ENCODE peak calls at places on chromosomes 11 and 22, in seven cellular contexts. K is OCI-LY7, O is thyroid gland, S is K562, W is IMR-90, I is H9, P is uterus. B is an unnamed sample. For H3K4me1, the result is how much of the 10 kb centered on the place peaks cover.

GRCh38 chr11:14189874-14190273 is 169.1 kb downstream of the RRAS2 start:
- DNase-seq in O (peak), K (no peak), S (no peak), I (no peak), P (peak), W (no peak), B (peak)

GRCh38 chr11:112016765-112017356 is 8.3 kb upstream of the DLAT start:
- DNase-seq in S (no peak), K (no peak), O (no peak), W (peak), P (no peak), I (no peak), B (no peak)

GRCh38 chr11:125410091-125410490 is 86.0 kb downstream of the FEZ1 start:
- DNase-seq in W (no peak), O (no peak), K (no peak), S (no peak), I (peak), P (no peak), B (no peak)

GRCh38 chr11:6647282-6647679 is 8.3 kb downstream of the DCHS1 start:
- DNase-seq in K (no peak), I (no peak), S (no peak), O (no peak), P (peak), W (peak), B (no peak)

GRCh38 chr11:2770556-2771301 is 70.9 kb upstream of the KCNQ1OT1 start:
- DNase-seq in O (no peak), W (no peak), I (peak), P (no peak), K (no peak), S (no peak), B (peak)

GRCh38 chr11:117010808-117011540 is 87.3 kb downstream of the SIK3 start:
- DNase-seq in W (peak), K (no peak), S (no peak), O (no peak), I (no peak), P (peak), B (no peak)

GRCh38 chr22:37741312-37741795 is 44.5 kb downstream of the TRIOBP start:
- DNase-seq in P (peak), K (no peak), S (no peak), O (peak), I (no peak), W (peak), B (peak)

GRCh38 chr11:129992161-129992944 is 10.3 kb downstream of the PRDM10 start:
- DNase-seq in S (peak), I (peak), W (peak), P (peak), K (peak), O (peak), B (no peak)

GRCh38 chr11:93741882-93742226 is 382 bp downstream of the C11orf54 start:
- DNase-seq in W (peak), O (peak), P (peak), I (no peak), K (no peak), S (peak), B (no peak)

GRCh38 chr22:44099696-44100095 is 75.6 kb downstream of the PARVB start:
- DNase-seq in O (no peak), P (no peak), K (no peak), W (no peak), I (no peak), S (no peak), B (no peak)

GRCh38 chr22:28208036-28208435 is 289.0 kb upstream of the PITPNB start:
- DNase-seq in S (no peak), P (no peak), I (no peak), O (no peak), W (no peak), K (no peak), B (no peak)

GRCh38 chr11:5865826-5866225 is 8.3 kb upstream of the OR52E8 start:
- DNase-seq in K (no peak), S (no peak), W (no peak), I (no peak), O (no peak), P (no peak), B (no peak)

GRCh38 chr22:24271406-24271760 is 752 bp downstream of the SPECC1L start:
- DNase-seq in W (peak), P (no peak), O (peak), K (no peak), I (no peak), S (no peak), B (no peak)

GRCh38 chr11:82826526-82826925 is 73.7 kb downstream of the PRCP start:
- DNase-seq in I (no peak), P (no peak), K (no peak), W (no peak), S (no peak), O (no peak), B (no peak)

GRCh38 chr11:111206472-111206871 is 39.1 kb upstream of the POU2AF2 start:
- DNase-seq in S (no peak), I (no peak), K (no peak), W (peak), P (no peak), O (no peak), B (no peak)

GRCh38 chr11:48182860-48183526 is 33.6 kb upstream of the OR4B1 start:
- DNase-seq in I (no peak), P (no peak), O (no peak), S (no peak), K (no peak), W (no peak), B (no peak)

GRCh38 chr22:25110846-25111578 is 88.6 kb upstream of the CRYBB3 start:
- DNase-seq in W (peak), S (peak), P (peak), I (peak), K (no peak), O (peak), B (peak)

GRCh38 chr11:34586655-34587281 is 34.1 kb upstream of the EHF start:
- DNase-seq in P (no peak), S (no peak), W (no peak), K (no peak), O (no peak), I (no peak), B (no peak)

GRCh38 chr11:62689421-62690183 is at the start of gene LRRN4CL:
- DNase-seq in P (peak), O (no peak), I (no peak), S (no peak), K (no peak), W (peak), B (peak)

GRCh38 chr11:8081591-8082021 is 595 bp downstream of the TUB start:
- DNase-seq in S (no peak), K (no peak), I (no peak), W (peak), P (no peak), O (peak), B (no peak)

GRCh38 chr22:37601540-37602442 is 6.8 kb upstream of the GGA1 start:
- DNase-seq in S (peak), W (peak), K (peak), O (peak), I (peak), P (no peak), B (no peak)

GRCh38 chr22:36352775-36353507 is 34.8 kb downstream of the MYH9 start:
- DNase-seq in K (no peak), I (no peak), P (no peak), S (no peak), O (no peak), W (peak), B (peak)

GRCh38 chr11:62400760-62401159 is 18.1 kb upstream of the SCGB1A1 start:
- DNase-seq in W (peak), O (peak), S (peak), K (no peak), P (peak), I (no peak), B (peak)

GRCh38 chr11:798093-798713 is at the start of gene SLC25A22:
- DNase-seq in I (peak), P (peak), O (peak), K (peak), S (peak), W (peak), B (no peak)

GRCh38 chr11:17839450-17839849 is 104.9 kb downstream of the KCNC1 start:
- DNase-seq in K (no peak), W (no peak), P (no peak), I (no peak), O (no peak), S (no peak), B (no peak)

GRCh38 chr11:45777127-45777969 is 27.6 kb upstream of the SLC35C1 start:
- DNase-seq in K (no peak), P (no peak), I (no peak), W (no peak), S (no peak), O (no peak), B (no peak)

GRCh38 chr11:526192-526591 is 9.2 kb downstream of the HRAS start:
- DNase-seq in I (no peak), S (no peak), K (no peak), P (no peak), O (no peak), W (no peak), B (no peak)

GRCh38 chr11:494761-495536 is 12.1 kb downstream of the RNH1 start:
- DNase-seq in W (no peak), I (no peak), K (no peak), S (no peak), O (no peak), P (no peak), B (no peak)

GRCh38 chr11:78465169-78465942 is 47.7 kb upstream of the GAB2 start:
- DNase-seq in P (no peak), K (peak), O (no peak), W (no peak), S (no peak), I (no peak), B (no peak)

GRCh38 chr11:57312511-57313021 is 12.2 kb downstream of the TNKS1BP1 start:
- DNase-seq in K (no peak), P (no peak), S (no peak), I (no peak), O (no peak), W (no peak), B (no peak)
- H3K4me1 ChIP-seq in K (under half), P (under half), S (under half), I (under half), O (half or more), W (half or more), B (half or more)

GRCh38 chr11:33575311-33575710 is 125.3 kb downstream of the C11orf91 start:
- DNase-seq in P (no peak), S (no peak), I (no peak), W (no peak), K (peak), O (no peak), B (no peak)

GRCh38 chr11:33579101-33579500 is 121.5 kb downstream of the C11orf91 start:
- DNase-seq in P (no peak), S (no peak), W (no peak), K (no peak), O (no peak), I (no peak), B (no peak)

DNA sequence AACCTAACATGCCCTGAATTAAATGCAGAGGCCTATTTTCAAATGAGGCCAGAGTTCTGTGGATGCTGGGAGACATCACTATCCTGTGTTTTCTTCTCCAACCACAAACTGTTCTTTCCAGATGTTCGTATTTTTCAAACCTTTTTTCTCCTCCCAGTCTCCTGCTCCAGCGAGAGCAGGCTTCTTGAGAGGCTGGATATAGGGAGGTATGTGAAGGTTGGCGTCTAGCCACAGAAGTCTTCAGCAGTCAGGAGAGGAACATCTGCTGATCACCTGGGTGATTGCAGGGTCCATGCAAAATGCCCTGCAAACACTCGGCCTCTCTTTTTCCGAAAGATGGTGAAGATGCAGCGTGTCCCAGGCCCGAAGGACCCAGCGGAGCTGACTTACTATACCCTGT is 126.3 kb downstream of the C11orf91 start:
- DNase-seq in K (no peak), O (no peak), P (no peak), S (no peak), W (no peak), I (no peak), B (no peak)
- H3K27ac ChIP-seq in K (no peak), O (no peak), P (no peak), S (no peak), W (no peak), I (no peak), B (no peak)

GRCh38 chr11:81449588-81450155 is 1284.0 kb downstream of the FAM181B start:
- DNase-seq in I (no peak), S (no peak), K (no peak), W (no peak), P (no peak), O (no peak), B (no peak)

GRCh38 chr11:81444306-81444705 is 1289.4 kb downstream of the FAM181B start:
- DNase-seq in O (no peak), S (no peak), P (no peak), W (no peak), I (no peak), K (no peak), B (no peak)
- TF ChIP-seq CTCF in O (no peak), S (no peak), P (no peak), W (no peak), I (peak), K (peak), B (no peak)

GRCh38 chr11:64206457-64207246 is at the start of gene FERMT3:
- DNase-seq in I (no peak), S (peak), P (peak), K (peak), W (no peak), O (peak), B (peak)
- H3K4me1 ChIP-seq in I (under half), S (under half), P (under half), K (under half), W (under half), O (under half), B (under half)

GRCh38 chr11:119754656-119755350 is 25.8 kb upstream of the NECTIN1 start:
- DNase-seq in O (no peak), W (no peak), S (no peak), K (no peak), I (no peak), P (no peak), B (no peak)
- H3K27ac ChIP-seq in O (no peak), W (no peak), S (no peak), K (no peak), I (no peak), P (no peak), B (no peak)

DNA sequence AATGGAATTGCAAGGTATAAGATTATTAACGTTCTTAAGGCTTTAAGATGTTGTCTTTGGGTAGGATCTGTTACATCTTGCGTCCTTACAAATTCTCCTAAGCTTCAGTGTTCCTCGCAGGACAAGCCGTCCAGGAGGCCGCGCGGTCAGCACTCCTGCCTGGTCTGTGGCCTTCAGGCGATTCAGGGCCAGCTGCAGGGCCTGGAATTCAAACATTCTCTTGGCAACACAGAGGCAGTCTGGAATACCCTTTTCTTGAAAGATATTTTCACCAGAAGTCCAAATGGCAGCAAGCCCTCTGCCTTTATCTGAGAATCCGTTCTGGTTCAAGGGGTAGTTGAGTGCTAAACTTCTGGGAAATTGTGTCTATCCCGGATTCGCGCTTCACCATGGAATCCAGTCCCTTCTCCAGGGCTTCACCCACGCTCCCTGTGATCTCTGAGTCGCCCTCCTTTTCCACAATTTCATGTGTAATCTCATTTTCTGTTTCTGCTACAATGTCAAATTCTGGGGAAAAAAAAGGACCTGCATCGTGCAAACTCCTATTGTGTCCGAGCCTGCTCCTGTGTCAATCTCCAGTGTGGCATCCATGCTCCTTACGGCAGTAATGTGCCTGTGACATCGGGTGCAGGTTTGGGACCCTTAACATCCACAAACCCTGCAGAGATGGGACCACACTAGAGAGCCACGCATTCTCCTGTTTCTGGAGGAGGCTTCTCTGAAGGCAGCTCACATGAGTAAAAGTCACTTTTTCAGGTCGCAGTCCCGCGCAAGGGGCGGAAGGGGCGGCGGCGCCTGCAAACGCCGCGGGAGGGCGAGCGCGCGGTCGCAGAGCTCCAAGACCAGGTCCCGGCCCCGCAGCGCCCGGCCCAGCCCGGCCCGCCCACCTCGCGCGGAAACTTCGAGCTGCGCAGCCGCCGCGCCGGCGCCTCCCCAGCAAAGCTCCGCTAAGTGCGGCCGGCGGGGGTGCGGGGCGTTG is 25.3 kb upstream of the SORL1 start:
- DNase-seq in K (peak), O (peak), P (no peak), W (no peak), S (peak), I (peak), B (peak)
- TF ChIP-seq CTCF in K (peak), O (no peak), P (peak), W (no peak), S (no peak), I (no peak), B (no peak)

DNA sequence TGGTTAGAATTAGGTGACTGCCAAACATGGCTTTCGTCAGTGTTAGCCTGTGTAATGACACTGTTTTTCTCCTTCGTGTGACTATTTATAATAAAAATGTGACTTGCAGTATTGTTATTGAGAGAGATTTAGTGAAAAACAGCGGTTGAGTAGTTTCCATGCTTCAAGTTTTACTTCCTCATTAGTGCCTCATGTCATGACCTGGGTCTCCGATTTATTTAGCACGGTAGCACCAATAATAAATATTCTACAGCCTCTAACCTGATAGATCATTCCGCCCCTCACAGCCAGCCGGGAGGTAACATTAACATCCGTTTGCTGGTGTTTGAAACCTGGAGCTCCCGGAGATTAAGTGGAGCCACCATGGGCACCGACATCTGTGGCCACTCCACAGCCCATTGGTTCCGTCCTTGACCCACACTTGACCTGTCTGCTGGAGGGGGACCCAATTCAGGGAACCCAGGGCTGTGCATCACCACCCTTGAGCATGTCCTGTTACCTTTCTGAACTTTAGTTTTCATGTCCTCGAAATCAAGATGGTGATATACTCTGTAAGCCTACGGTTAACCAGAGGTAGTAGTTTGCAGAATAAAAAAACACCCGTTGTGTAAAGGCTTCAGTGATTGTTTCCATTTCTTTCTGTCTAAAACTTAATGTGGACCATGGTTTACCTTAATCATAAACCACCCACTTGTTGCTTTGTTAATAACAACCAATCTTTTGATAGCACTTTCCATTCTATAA is 104.1 kb downstream of the ATXN10 start:
- DNase-seq in W (no peak), P (no peak), I (no peak), S (no peak), O (no peak), K (peak), B (no peak)
- H3K4me1 ChIP-seq in W (under half), P (under half), I (under half), S (under half), O (under half), K (half or more), B (under half)

GRCh38 chr11:59173964-59174663 is 2.2 kb downstream of the DTX4 start:
- DNase-seq in I (peak), W (peak), K (no peak), S (no peak), O (peak), P (peak), B (no peak)

GRCh38 chr11:59173080-59173963 is 1.4 kb downstream of the DTX4 start:
- DNase-seq in W (peak), K (no peak), O (peak), S (no peak), I (peak), P (peak), B (no peak)

GRCh38 chr11:59174664-59175033 is 2.7 kb downstream of the DTX4 start:
- DNase-seq in P (no peak), K (no peak), S (no peak), I (no peak), W (peak), O (peak), B (no peak)

GRCh38 chr11:59176330-59176729 is 4.4 kb downstream of the DTX4 start:
- DNase-seq in W (no peak), S (no peak), K (no peak), I (no peak), O (no peak), P (no peak), B (no peak)

DNA sequence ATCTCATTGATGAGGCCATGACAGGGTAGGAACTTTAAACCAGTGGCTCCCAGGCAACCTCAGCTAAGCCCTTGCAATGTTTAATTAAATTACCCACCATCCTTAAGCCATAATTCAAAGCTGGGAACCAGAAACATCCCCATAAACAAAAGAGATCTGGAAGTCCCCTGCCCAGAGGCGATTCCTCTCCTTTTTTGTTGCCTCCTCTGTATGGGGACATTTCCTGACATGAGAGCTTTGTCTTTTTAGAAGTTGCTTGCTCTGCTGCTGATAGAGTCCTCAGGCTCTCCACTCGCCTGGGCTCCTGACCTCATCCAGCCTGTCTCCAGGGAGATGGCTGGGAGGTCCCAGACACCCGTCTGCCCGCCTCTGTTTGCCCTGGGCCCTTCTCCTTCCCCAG is 3.2 kb downstream of the DTX4 start:
- DNase-seq in W (no peak), I (no peak), K (no peak), S (no peak), O (no peak), P (no peak), B (no peak)
- H3K27ac ChIP-seq in W (no peak), I (no peak), K (no peak), S (no peak), O (peak), P (no peak), B (no peak)

DNA sequence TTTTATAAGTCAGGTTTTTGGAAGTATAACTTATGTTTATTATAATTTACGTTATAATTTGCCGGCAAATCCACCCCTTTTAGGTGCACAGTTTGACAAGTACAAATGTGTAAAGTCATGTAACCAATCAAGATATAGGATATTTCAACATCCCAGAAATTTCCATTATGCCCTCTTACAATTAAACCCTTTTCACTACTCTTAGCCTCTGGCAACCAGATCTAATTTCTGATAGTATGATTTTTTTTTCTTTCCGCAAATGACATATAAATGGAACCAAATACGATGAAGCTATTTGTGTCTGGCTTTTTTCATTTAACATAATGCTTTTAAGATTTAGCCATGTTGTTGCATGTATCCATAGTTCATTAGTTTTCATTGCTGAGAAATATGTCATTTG is 69.5 kb upstream of the HTATIP2 start:
- DNase-seq in P (no peak), O (no peak), I (no peak), S (no peak), W (no peak), K (no peak), B (no peak)
- TF ChIP-seq CTCF in P (no peak), O (no peak), I (no peak), S (no peak), W (no peak), K (no peak), B (no peak)

B was measured in tibial artery.